ENCODE peak calls at places on chromosomes 6 and 20, in four cellular contexts. Z, H, A and C are unnamed samples.

GRCh38 chr6:21634582-21634981 is 41.0 kb downstream of the SOX4 start:
- DNase-seq in H (peak; percentile 93), A (no peak), Z (no peak), C (peak; percentile 41)

GRCh38 chr6:16402501-16402900 is 164.1 kb downstream of the GMPR start:
- DNase-seq in Z (no peak), H (no peak), A (no peak), C (no peak)

GRCh38 chr20:25020901-25021301 is 28.4 kb upstream of the APMAP start:
- DNase-seq in H (no peak), Z (no peak), A (no peak), C (no peak)

GRCh38 chr20:61120595-61121515 is 131.2 kb upstream of the CDH4 start:
- DNase-seq in A (peak; percentile 20), H (peak; percentile 79), Z (peak; percentile 61), C (peak; percentile 66)

GRCh38 chr6:128508588-128509296 is 11.7 kb downstream of the PTPRK start:
- DNase-seq in A (peak; percentile 51), H (peak; percentile 96), Z (no peak), C (peak; percentile 69)

GRCh38 chr20:35823147-35823546 is 51.3 kb downstream of the PHF20 start:
- DNase-seq in Z (no peak), H (peak; percentile 76), A (no peak), C (no peak)

GRCh38 chr6:42777126-42777822 is 4.6 kb upstream of the BICRAL start:
- DNase-seq in A (no peak), H (peak; percentile 48), Z (peak; percentile 55), C (no peak)

GRCh38 chr20:31816221-31816620 is 2.9 kb upstream of the MYLK2 start:
- DNase-seq in A (no peak), Z (no peak), H (no peak), C (no peak)

GRCh38 chr6:112249489-112249888 is 4.9 kb downstream of the LAMA4 start:
- DNase-seq in A (no peak), Z (no peak), H (peak; percentile 48), C (no peak)

GRCh38 chr6:1630771-1631217 is 21.1 kb downstream of the FOXC1 start:
- DNase-seq in H (peak; percentile 89), A (no peak), Z (no peak), C (peak; percentile 57)

GRCh38 chr20:2168946-2169345 is 67.3 kb downstream of the STK35 start:
- DNase-seq in Z (no peak), H (no peak), A (no peak), C (no peak)

GRCh38 chr6:36272234-36272633 is 2.4 kb downstream of the PNPLA1 start:
- DNase-seq in H (no peak), Z (no peak), A (no peak), C (no peak)

GRCh38 chr6:154766993-154767392 is 33.8 kb downstream of the SCAF8 start:
- DNase-seq in A (no peak), H (peak; percentile 63), Z (no peak), C (no peak)